ENCODE peak calls at places on chromosomes 5 and 9, in eight cellular contexts. R is HCT116; H is keratinocyte; E is endothelial cell of umbilical vein; C is naive thymus-derived CD4-positive, alpha-beta T cell; Y is CD4-positive, alpha-beta memory T cell; U is CD8-positive, alpha-beta memory T cell; B is mucosa of descending colon. V is an unnamed sample. For H3K4me1, the result is how much of the 10 kb centered on the place peaks cover.

GRCh38 chr5:120546922-120547321 is 82.8 kb downstream of the PRR16 start:
- DNase-seq in R (no peak), H (no peak), E (no peak), C (no peak), Y (no peak), U (no peak), B (no peak), V (no peak)

GRCh38 chr5:179558912-179559279 is 8.5 kb downstream of the RUFY1 start:
- DNase-seq in R (no peak), H (no peak), E (peak), C (peak), Y (no peak), U (no peak), B (peak), V (peak)

GRCh38 chr5:10457682-10458574 is 16.2 kb downstream of the ROPN1L start:
- DNase-seq in R (no peak), H (no peak), E (no peak), C (no peak), Y (no peak), U (no peak), B (peak), V (no peak)

GRCh38 chr9:134500931-134501265 is 140.7 kb upstream of the COL5A1 start:
- DNase-seq in R (no peak), H (no peak), E (no peak), C (no peak), Y (no peak), U (no peak), B (no peak), V (no peak)

GRCh38 chr5:58851571-58851970 is 268.7 kb downstream of the RAB3C start:
- DNase-seq in R (no peak), H (no peak), E (no peak), C (no peak), Y (no peak), U (no peak), B (no peak), V (no peak)

GRCh38 chr9:19114680-19115270 is 12.1 kb upstream of the HAUS6 start:
- DNase-seq in R (no peak), H (no peak), E (peak), C (no peak), Y (no peak), U (no peak), B (no peak), V (no peak)

GRCh38 chr5:157072508-157072907 is 13.6 kb upstream of the HAVCR1 start:
- DNase-seq in R (peak), H (no peak), E (no peak), C (no peak), Y (no peak), U (no peak), B (no peak), V (no peak)

GRCh38 chr5:86909461-86909881 is 291.7 kb downstream of the COX7C start:
- DNase-seq in R (no peak), H (no peak), E (no peak), C (no peak), Y (no peak), U (no peak), B (no peak), V (no peak)

GRCh38 chr9:131635912-131636311 is 90.6 kb downstream of the PRRT1B start:
- DNase-seq in R (no peak), H (no peak), E (no peak), C (no peak), Y (no peak), U (no peak), B (no peak), V (no peak)

GRCh38 chr9:31996331-31996730 is 388.1 kb upstream of the ACO1 start:
- DNase-seq in R (peak), H (no peak), E (no peak), C (peak), Y (no peak), U (no peak), B (no peak), V (no peak)

GRCh38 chr5:122259995-122260394 is 52.0 kb upstream of the SNCAIP start:
- DNase-seq in R (no peak), H (peak), E (no peak), C (no peak), Y (no peak), U (no peak), B (no peak), V (peak)

GRCh38 chr5:148957591-148958202 is 105.2 kb downstream of the SH3TC2 start:
- DNase-seq in R (no peak), H (no peak), E (peak), C (peak), Y (peak), U (peak), B (peak), V (no peak)

GRCh38 chr9:81575976-81576375 is 113.4 kb downstream of the TLE1 start:
- DNase-seq in R (no peak), H (no peak), E (peak), C (no peak), Y (no peak), U (no peak), B (no peak), V (no peak)

GRCh38 chr9:94156549-94157407 is 72.5 kb downstream of the PTPDC1 start:
- DNase-seq in R (no peak), H (no peak), E (peak), C (no peak), Y (no peak), U (no peak), B (peak), V (peak)

GRCh38 chr5:134136221-134136631 is 21.7 kb downstream of the TCF7 start:
- DNase-seq in R (no peak), H (no peak), E (no peak), C (no peak), Y (no peak), U (no peak), B (peak), V (no peak)
- H3K4me1 ChIP-seq in R (under half), H (under half), E (under half), C (half or more), Y (half or more), U (half or more), B (under half), V (under half)

DNA sequence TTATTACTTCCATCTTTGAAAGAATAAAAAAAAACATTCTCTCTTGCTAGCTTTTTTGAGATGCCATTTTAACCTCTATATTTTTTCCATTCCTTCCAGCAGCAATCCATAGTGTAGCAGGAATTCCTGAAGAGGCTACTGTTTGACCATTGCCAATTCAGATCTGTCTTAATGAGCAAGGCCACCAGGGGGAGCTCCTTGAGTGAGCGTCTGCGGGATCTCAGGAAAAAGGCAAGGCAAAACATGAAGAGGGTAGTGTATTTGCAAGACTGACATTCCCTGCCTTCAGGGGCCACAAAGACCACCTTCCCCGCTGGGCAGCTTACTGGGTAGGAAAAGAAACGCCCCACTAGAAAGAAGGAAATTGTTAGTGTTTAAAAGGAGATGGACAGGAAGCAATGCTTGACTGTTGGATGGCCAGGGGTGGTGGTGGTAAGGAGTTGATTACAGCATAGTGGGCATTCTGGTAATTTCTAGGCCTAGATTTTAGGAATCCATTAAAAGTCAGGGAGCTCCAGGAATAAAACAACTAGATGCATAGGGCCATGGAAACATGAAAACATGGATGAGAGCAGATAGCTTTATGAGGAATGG is 206.6 kb upstream of the HAPLN1 start:
- DNase-seq in R (peak), H (no peak), E (peak), C (peak), Y (no peak), U (peak), B (peak), V (no peak)
- H3K4me1 ChIP-seq in R (under half), H (under half), E (under half), C (under half), Y (under half), U (under half), B (under half), V (under half)

DNA sequence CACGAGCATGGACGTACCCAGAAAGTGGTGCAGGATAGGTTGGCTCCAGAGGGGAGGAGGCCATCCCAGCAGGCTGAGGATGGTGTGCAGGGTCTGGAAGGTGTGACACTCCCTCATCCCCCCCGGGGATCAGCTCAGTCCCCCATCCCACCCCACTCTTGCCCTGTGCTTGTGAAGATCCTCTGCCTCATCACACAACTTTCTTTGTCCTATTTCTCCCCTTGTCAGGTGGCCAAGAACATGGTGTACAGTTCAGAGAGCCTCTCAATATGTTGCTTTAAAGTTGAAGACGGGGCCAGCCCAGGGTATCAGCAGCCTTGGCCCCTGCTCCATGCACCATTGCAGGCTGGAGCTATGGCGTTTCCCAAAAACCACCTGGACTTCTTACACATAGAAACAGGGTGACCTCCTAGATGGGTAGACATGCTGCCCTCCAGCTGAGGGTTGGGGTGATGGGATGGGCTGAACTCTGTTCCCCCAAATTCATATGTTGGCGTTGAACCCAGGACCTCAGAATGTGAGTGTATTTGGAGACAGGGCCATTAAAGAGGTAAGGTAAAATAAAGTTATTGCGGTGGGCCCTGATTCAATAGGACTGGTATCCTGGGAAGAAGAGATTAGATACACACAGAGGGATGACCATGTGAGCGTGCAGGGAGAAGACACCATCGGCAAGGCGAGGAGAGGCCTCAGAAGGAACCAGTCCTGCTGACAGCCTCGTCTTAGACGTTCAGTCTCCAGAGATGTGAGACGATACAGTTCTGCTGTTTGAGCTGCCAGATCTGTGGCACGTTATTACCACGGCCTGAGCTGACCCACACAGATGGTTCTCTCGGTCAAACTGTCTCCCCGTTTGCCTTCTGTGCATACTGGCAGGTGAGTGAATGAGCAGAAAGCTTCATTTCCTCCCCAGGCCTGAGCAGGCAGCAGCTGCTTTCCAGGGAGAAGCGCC is 272.5 kb downstream of the GADD45G start:
- DNase-seq in R (no peak), H (no peak), E (no peak), C (no peak), Y (no peak), U (no peak), B (no peak), V (peak)
- H3K4me1 ChIP-seq in R (under half), H (under half), E (under half), C (under half), Y (under half), U (under half), B (under half), V (under half)

GRCh38 chr5:172694061-172694460 is 53.0 kb downstream of the NEURL1B start:
- DNase-seq in R (no peak), H (no peak), E (no peak), C (no peak), Y (no peak), U (no peak), B (no peak), V (no peak)

GRCh38 chr5:172695431-172696054 is 54.5 kb downstream of the NEURL1B start:
- DNase-seq in R (no peak), H (no peak), E (no peak), C (no peak), Y (no peak), U (no peak), B (no peak), V (no peak)

GRCh38 chr5:172697123-172698121 is 56.4 kb downstream of the NEURL1B start:
- DNase-seq in R (peak), H (peak), E (peak), C (peak), Y (peak), U (peak), B (peak), V (peak)

GRCh38 chr5:172694541-172694940 is 53.5 kb downstream of the NEURL1B start:
- DNase-seq in R (no peak), H (no peak), E (no peak), C (no peak), Y (no peak), U (no peak), B (no peak), V (no peak)

GRCh38 chr5:172696171-172696849 is 55.2 kb downstream of the NEURL1B start:
- DNase-seq in R (no peak), H (no peak), E (no peak), C (no peak), Y (no peak), U (no peak), B (no peak), V (peak)
- H3K4me1 ChIP-seq in R (under half), H (under half), E (under half), C (under half), Y (under half), U (under half), B (under half), V (under half)

GRCh38 chr5:57174850-57175525 is 1.1 kb downstream of the GPBP1 start:
- DNase-seq in R (no peak), H (no peak), E (peak), C (no peak), Y (peak), U (no peak), B (no peak), V (no peak)
- H3K4me1 ChIP-seq in R (under half), H (under half), E (under half), C (under half), Y (half or more), U (under half), B (under half), V (under half)

DNA sequence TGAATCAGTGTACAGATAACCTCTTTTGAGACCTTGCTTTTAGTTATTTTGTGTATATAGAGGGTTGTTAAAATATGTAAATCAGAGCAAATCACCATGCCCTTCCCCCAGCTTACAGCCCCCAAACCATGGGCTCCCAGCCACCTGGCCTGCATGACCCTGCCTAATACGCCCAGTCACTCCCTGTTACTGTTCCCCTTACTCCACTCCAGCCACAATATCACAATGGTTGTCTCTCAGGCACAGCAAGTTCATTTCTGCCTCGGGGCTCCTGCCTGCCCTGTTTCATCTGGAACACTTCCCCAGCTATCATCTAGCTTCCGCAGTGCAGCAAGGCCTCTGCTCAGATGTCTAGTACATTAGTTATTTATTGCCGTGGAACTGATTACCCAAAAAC is 5.0 kb upstream of the CARD19 start:
- DNase-seq in R (no peak), H (no peak), E (no peak), C (no peak), Y (no peak), U (no peak), B (peak), V (peak)
- H3K4me1 ChIP-seq in R (under half), H (under half), E (under half), C (under half), Y (under half), U (under half), B (under half), V (under half)